ENCODE peak calls at places on chromosome 14, in six cellular contexts. One of them, this sample, is unnamed.

GRCh38 chr14:45140661-45141187 is 5.0 kb downstream of the FANCM start:
- DNase-seq in H1: no peak
- DNase-seq in WTC11: no peak
- DNase-seq in EH: no peak
- DNase-seq in small intestine: no peak
- DNase-seq in head of caudate nucleus: no peak
- DNase-seq in this sample: no peak

GRCh38 chr14:36553650-36554260 is 28.7 kb downstream of the NKX2-8 start:
- DNase-seq in H1: no peak
- DNase-seq in WTC11: no peak
- DNase-seq in EH: peak
- DNase-seq in small intestine: peak
- DNase-seq in head of caudate nucleus: no peak
- DNase-seq in this sample: peak

GRCh38 chr14:75989134-75989533 is 3.6 kb downstream of the IFT43 start:
- DNase-seq in H1: no peak
- DNase-seq in WTC11: no peak
- DNase-seq in EH: peak
- DNase-seq in small intestine: peak
- DNase-seq in head of caudate nucleus: no peak
- DNase-seq in this sample: no peak

GRCh38 chr14:100241279-100241678 is 2.3 kb downstream of the YY1 start:
- DNase-seq in H1: no peak
- DNase-seq in WTC11: no peak
- DNase-seq in EH: peak
- DNase-seq in small intestine: no peak
- DNase-seq in head of caudate nucleus: no peak
- DNase-seq in this sample: no peak

GRCh38 chr14:72737560-72737943 is 156.3 kb downstream of the DPF3 start:
- DNase-seq in H1: no peak
- DNase-seq in WTC11: no peak
- DNase-seq in EH: peak
- DNase-seq in small intestine: no peak
- DNase-seq in head of caudate nucleus: no peak
- DNase-seq in this sample: no peak

GRCh38 chr14:21084988-21085853 is 13.2 kb downstream of the ZNF219 start:
- DNase-seq in H1: no peak
- DNase-seq in WTC11: no peak
- DNase-seq in EH: peak
- DNase-seq in small intestine: peak
- DNase-seq in head of caudate nucleus: no peak
- DNase-seq in this sample: no peak

GRCh38 chr14:105389976-105390848 is 8.1 kb upstream of the TEX22 start:
- DNase-seq in H1: no peak
- DNase-seq in WTC11: no peak
- DNase-seq in EH: no peak
- DNase-seq in small intestine: no peak
- DNase-seq in head of caudate nucleus: no peak
- DNase-seq in this sample: no peak

GRCh38 chr14:68306934-68307758 is 485.7 kb downstream of the ZFP36L1 start:
- DNase-seq in H1: no peak
- DNase-seq in WTC11: no peak
- DNase-seq in EH: peak
- DNase-seq in small intestine: peak
- DNase-seq in head of caudate nucleus: no peak
- DNase-seq in this sample: peak

GRCh38 chr14:73248294-73248868 is 11.1 kb downstream of the PAPLN start:
- DNase-seq in H1: no peak
- DNase-seq in WTC11: no peak
- DNase-seq in EH: peak
- DNase-seq in small intestine: no peak
- DNase-seq in head of caudate nucleus: no peak
- DNase-seq in this sample: no peak

GRCh38 chr14:93010543-93011541 is 87.9 kb downstream of the CHGA start:
- DNase-seq in H1: no peak
- DNase-seq in WTC11: no peak
- DNase-seq in EH: no peak
- DNase-seq in small intestine: peak
- DNase-seq in head of caudate nucleus: no peak
- DNase-seq in this sample: peak

GRCh38 chr14:80446356-80446755 is 235.1 kb upstream of the DIO2 start:
- DNase-seq in H1: no peak
- DNase-seq in WTC11: no peak
- DNase-seq in EH: peak
- DNase-seq in small intestine: no peak
- DNase-seq in head of caudate nucleus: no peak
- DNase-seq in this sample: no peak

GRCh38 chr14:37985826-37986470 is 221.8 kb upstream of the SSTR1 start:
- DNase-seq in H1: no peak
- DNase-seq in WTC11: peak
- DNase-seq in EH: peak
- DNase-seq in small intestine: peak
- DNase-seq in head of caudate nucleus: peak
- DNase-seq in this sample: peak

GRCh38 chr14:34851395-34851794 is 23.8 kb downstream of the BAZ1A start:
- DNase-seq in H1: no peak
- DNase-seq in WTC11: no peak
- DNase-seq in EH: peak
- DNase-seq in small intestine: no peak
- DNase-seq in head of caudate nucleus: no peak
- DNase-seq in this sample: no peak

GRCh38 chr14:77058082-77058481 is 29.6 kb upstream of the IRF2BPL start:
- DNase-seq in H1: no peak
- DNase-seq in WTC11: no peak
- DNase-seq in EH: no peak
- DNase-seq in small intestine: no peak
- DNase-seq in head of caudate nucleus: no peak
- DNase-seq in this sample: no peak